ENCODE peak calls at places on chromosome 19, in eight cellular contexts. V, C, P, B, I, X, F and Q are unnamed samples.
A peak's percentile ranks its signal among the peaks of the same experiment; 100 is the strongest.

GRCh38 chr19:4980087-4980486 is 11.2 kb downstream of the KDM4B start:
- DNase-seq in V (no peak), C (peak; percentile 33), P (no peak), B (no peak), I (no peak), X (no peak), F (no peak), Q (no peak)

GRCh38 chr19:57244513-57244912 is 4.1 kb downstream of the ZNF805 start:
- DNase-seq in V (no peak), C (no peak), P (no peak), B (no peak), I (no peak), X (no peak), F (no peak), Q (no peak)

GRCh38 chr19:29371766-29372415 is 153.9 kb upstream of the VSTM2B start:
- DNase-seq in V (no peak), C (no peak), P (no peak), B (no peak), I (no peak), X (no peak), F (no peak), Q (no peak)

GRCh38 chr19:46716013-46716671 is 772 bp downstream of the PRKD2 start:
- DNase-seq in V (no peak), C (no peak), P (no peak), B (peak; percentile 75), I (no peak), X (no peak), F (no peak), Q (no peak)

GRCh38 chr19:53019684-53020083 is 6.0 kb downstream of the ERVV-1 start:
- DNase-seq in V (peak; percentile 47), C (no peak), P (no peak), B (peak; percentile 99), I (no peak), X (no peak), F (no peak), Q (no peak)

GRCh38 chr19:52786078-52786463 is 520 bp downstream of the ZNF600 start:
- DNase-seq in V (no peak), C (peak; percentile 1), P (no peak), B (peak; percentile 39), I (peak; percentile 2), X (no peak), F (no peak), Q (no peak)

GRCh38 chr19:38692458-38693379 is 45.3 kb downstream of the ACTN4 start:
- DNase-seq in V (no peak), C (no peak), P (no peak), B (peak; percentile 67), I (no peak), X (no peak), F (no peak), Q (no peak)

GRCh38 chr19:58558623-58559274 is 338 bp upstream of the UBE2M start:
- DNase-seq in V (peak; percentile 97), C (peak; percentile 96), P (peak; percentile 100), B (peak; percentile 99), I (peak; percentile 100), X (peak; percentile 99), F (peak; percentile 99), Q (peak; percentile 98)

GRCh38 chr19:367963-368623 is 23.5 kb upstream of the MIER2 start:
- DNase-seq in V (no peak), C (no peak), P (no peak), B (no peak), I (no peak), X (no peak), F (no peak), Q (no peak)

GRCh38 chr19:33785795-33786194 is 10.9 kb upstream of the KCTD15 start:
- DNase-seq in V (no peak), C (peak; percentile 44), P (no peak), B (no peak), I (no peak), X (no peak), F (no peak), Q (no peak)

GRCh38 chr19:46901701-46902401 is 41.1 kb downstream of the ARHGAP35 start:
- DNase-seq in V (no peak), C (no peak), P (no peak), B (no peak), I (no peak), X (no peak), F (no peak), Q (no peak)

GRCh38 chr19:49758292-49758691 is 4.8 kb downstream of the TSKS start:
- DNase-seq in V (no peak), C (peak; percentile 15), P (no peak), B (no peak), I (no peak), X (no peak), F (no peak), Q (no peak)

GRCh38 chr19:19269952-19270694 is 3.0 kb downstream of the TM6SF2 start:
- DNase-seq in V (no peak), C (no peak), P (no peak), B (peak; percentile 59), I (no peak), X (no peak), F (no peak), Q (no peak)

GRCh38 chr19:42421591-42422031 is 5.6 kb downstream of the LIPE start:
- DNase-seq in V (no peak), C (peak; percentile 98), P (no peak), B (no peak), I (no peak), X (peak; percentile 51), F (no peak), Q (no peak)

GRCh38 chr19:19113040-19113541 is 25.2 kb downstream of the TMEM161A start:
- DNase-seq in V (no peak), C (no peak), P (no peak), B (peak; percentile 68), I (peak; percentile 34), X (no peak), F (no peak), Q (no peak)

GRCh38 chr19:33063356-33064116 is 1.2 kb downstream of the RHPN2 start:
- DNase-seq in V (no peak), C (no peak), P (no peak), B (peak; percentile 41), I (no peak), X (peak; percentile 17), F (peak; percentile 12), Q (no peak)

GRCh38 chr19:42850981-42851717 is 28.4 kb downstream of the PSG1 start:
- DNase-seq in V (no peak), C (peak; percentile 93), P (no peak), B (no peak), I (no peak), X (peak; percentile 8), F (no peak), Q (no peak)

GRCh38 chr19:7829162-7829520 is 877 bp upstream of the EVI5L start:
- DNase-seq in V (no peak), C (no peak), P (no peak), B (no peak), I (no peak), X (no peak), F (no peak), Q (no peak)

GRCh38 chr19:45568732-45569131 is 15.9 kb downstream of the OPA3 start:
- DNase-seq in V (no peak), C (peak; percentile 97), P (no peak), B (no peak), I (no peak), X (no peak), F (no peak), Q (no peak)

GRCh38 chr19:11296264-11296663 is 304 bp downstream of the TSPAN16 start:
- DNase-seq in V (no peak), C (no peak), P (no peak), B (no peak), I (no peak), X (peak; percentile 30), F (no peak), Q (no peak)
- H3K4me3 ChIP-seq in V (no peak overlapping the region), C (no peak overlapping the region), P (no peak overlapping the region), B (no peak overlapping the region), I (no peak overlapping the region), X (no peak overlapping the region), F (no peak overlapping the region), Q (no peak overlapping the region)

DNA sequence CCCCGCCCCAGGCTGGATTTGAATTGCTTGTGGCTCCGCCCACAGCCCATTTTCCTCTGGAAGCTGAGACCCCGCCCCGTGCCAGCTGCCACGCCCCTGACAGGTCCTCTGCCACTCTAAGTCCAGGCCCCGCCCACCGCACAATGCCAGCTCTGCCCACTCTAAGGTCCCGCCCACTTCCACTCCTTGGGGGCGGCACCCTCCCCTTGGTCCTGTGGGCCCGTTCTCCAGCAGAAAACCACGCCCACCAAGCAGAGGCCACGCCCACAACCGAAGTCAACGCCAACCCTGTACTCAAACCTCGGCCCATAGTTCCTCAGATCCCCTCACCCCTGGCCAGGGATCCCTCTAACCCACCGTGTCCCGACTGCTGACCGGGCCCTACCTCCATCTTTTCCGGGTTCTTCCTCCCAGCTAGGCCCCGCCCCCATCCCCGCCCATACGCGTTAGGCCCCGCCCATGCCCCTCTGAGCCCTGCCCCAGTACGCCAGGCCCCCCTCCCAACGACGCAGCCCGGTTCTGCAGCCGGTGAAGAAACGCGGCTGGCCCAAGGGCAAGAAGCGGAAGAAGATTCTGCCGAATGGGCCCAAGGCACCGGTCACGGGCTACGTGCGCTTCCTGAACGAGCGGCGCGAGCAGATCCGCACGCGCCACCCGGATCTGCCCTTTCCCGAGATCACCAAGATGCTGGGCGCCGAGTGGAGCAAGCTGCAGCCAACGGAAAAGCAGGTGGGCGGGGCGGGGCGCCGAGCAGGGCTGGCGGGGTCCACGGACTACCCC is 1.3 kb downstream of the HMG20B start:
- DNase-seq in V (peak; percentile 97), C (peak; percentile 90), P (peak; percentile 78), B (peak; percentile 100), I (peak; percentile 98), X (peak; percentile 79), F (peak; percentile 88), Q (peak; percentile 95)
- H3K4me3 ChIP-seq in V (peak overlapping the region; percentile 97), C (peak overlapping the region; percentile 92), P (peak overlapping the region; percentile 79), B (peak overlapping the region; percentile 92), I (peak overlapping the region; percentile 97), X (peak overlapping the region; percentile 99), F (peak overlapping the region; percentile 94), Q (no peak overlapping the region)

DNA sequence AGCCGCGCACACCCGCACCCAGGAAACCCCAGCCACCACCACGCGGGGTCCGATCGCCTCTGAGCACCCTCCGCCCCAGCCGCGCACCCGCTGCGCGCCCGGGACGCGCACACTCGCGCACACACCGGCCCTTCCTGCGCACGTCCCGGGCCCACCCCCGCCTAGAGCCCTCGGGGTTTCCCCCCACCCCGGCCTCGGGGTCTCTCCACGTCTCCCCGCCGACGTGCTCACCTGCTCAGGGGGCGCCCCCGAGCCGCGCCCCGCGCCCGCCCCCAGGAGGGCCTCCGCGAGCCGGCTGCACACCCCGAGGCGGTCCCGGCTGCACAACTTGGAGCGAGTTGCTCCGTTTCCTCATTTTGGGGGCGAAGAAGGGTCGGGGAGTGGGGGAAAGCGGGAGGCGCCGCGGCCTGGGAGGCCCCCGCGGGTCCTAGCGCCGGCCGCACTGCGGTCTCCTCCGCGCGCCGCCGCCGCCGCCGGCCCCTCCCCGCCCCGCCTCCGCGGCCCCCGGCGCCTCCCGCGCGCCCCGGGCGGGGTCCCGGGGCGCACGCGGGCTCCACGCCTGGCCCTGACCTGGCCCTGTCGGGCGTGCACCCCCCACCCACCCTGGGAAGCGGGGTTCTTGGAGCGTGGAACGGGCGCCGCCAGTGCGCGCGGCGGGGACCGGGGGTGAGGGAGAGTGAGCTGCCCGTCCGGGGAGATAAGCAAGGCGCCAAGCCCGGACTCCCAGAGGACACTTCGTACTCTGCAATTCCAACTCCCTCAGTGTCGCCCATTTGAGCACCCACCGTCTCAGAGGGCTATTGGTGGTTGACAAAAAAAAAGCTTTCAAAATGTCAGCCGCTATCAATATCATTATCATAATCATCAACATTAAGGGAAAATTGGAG is at the start of gene MATK:
- DNase-seq in V (no peak), C (no peak), P (no peak), B (peak; percentile 74), I (no peak), X (no peak), F (no peak), Q (no peak)
- H3K4me3 ChIP-seq in V (peak within 1 kb of the TSS; percentile 95), C (no peak within 1 kb of the TSS), P (peak within 1 kb of the TSS; percentile 64), B (peak within 1 kb of the TSS; percentile 78), I (no peak within 1 kb of the TSS), X (peak within 1 kb of the TSS; percentile 56), F (peak within 1 kb of the TSS; percentile 32), Q (peak within 1 kb of the TSS; percentile 66)

GRCh38 chr19:35249146-35249847 is 495 bp downstream of the LSR start:
- DNase-seq in V (no peak), C (no peak), P (no peak), B (no peak), I (no peak), X (no peak), F (no peak), Q (peak; percentile 34)
- H3K4me3 ChIP-seq in V (peak overlapping the region; percentile 90), C (peak overlapping the region; percentile 98), P (peak overlapping the region; percentile 75), B (peak overlapping the region; percentile 83), I (peak overlapping the region; percentile 80), X (peak overlapping the region; percentile 55), F (peak overlapping the region; percentile 93), Q (peak overlapping the region; percentile 70)